ENCODE peak calls at places on chromosomes 1 and 21, in five cellular contexts. L is CD8-positive, alpha-beta T cell; R is NCI-H524; G is AG09309; B is NCI-H1436. U is an unnamed sample.

GRCh38 chr21:32442566-32443318 is 30.2 kb downstream of the EVA1C start:
- DNase-seq in G (no peak), R (no peak), L (no peak), B (no peak), U (no peak)

GRCh38 chr21:22791376-22791775 is 1793.2 kb downstream of the NCAM2 start:
- DNase-seq in B (no peak), L (no peak), R (no peak), G (no peak), U (no peak)

GRCh38 chr1:90211101-90211500 is 216.2 kb downstream of the ZNF326 start:
- DNase-seq in G (no peak), B (no peak), L (no peak), R (no peak), U (no peak)

GRCh38 chr1:240293706-240294105 is 202.0 kb downstream of the FMN2 start:
- DNase-seq in L (no peak), G (no peak), B (no peak), R (no peak), U (no peak)

GRCh38 chr1:66733348-66734017 is 18.8 kb upstream of the DYNLT5 start:
- DNase-seq in G (no peak), L (no peak), B (no peak), R (peak), U (no peak)

GRCh38 chr1:232767381-232768074 is 37.7 kb upstream of the MAP10 start:
- DNase-seq in L (no peak), G (peak), B (no peak), R (peak), U (no peak)

GRCh38 chr1:89576016-89576415 is 51.4 kb downstream of the LRRC8B start:
- DNase-seq in B (no peak), G (no peak), R (peak), L (no peak), U (no peak)

GRCh38 chr1:26705788-26706237 is 10.0 kb downstream of the ARID1A start:
- DNase-seq in L (no peak), G (peak), B (no peak), R (no peak), U (no peak)

GRCh38 chr1:65691152-65691900 is 101.4 kb upstream of the PDE4B start:
- DNase-seq in B (no peak), L (no peak), G (no peak), R (peak), U (no peak)

GRCh38 chr1:62194651-62195282 is at the start of gene L1TD1:
- DNase-seq in B (no peak), G (no peak), L (no peak), R (no peak), U (no peak)

GRCh38 chr21:34702341-34702807 is 33.6 kb downstream of the CLIC6 start:
- DNase-seq in B (no peak), G (peak), R (no peak), L (no peak), U (no peak)

GRCh38 chr1:1334835-1335234 is 3.8 kb downstream of the TAS1R3 start:
- DNase-seq in R (no peak), G (no peak), L (no peak), B (no peak), U (no peak)

GRCh38 chr1:17632541-17633193 is 93.2 kb downstream of the ARHGEF10L start:
- DNase-seq in G (no peak), L (no peak), R (no peak), B (no peak), U (no peak)

GRCh38 chr1:6809461-6809860 is 24.2 kb downstream of the CAMTA1 start:
- DNase-seq in B (no peak), R (no peak), G (no peak), L (no peak), U (no peak)

GRCh38 chr1:101198842-101199636 is 37.8 kb upstream of the S1PR1 start:
- DNase-seq in G (no peak), L (no peak), B (no peak), R (no peak), U (no peak)

GRCh38 chr1:228402638-228403025 is 4.0 kb downstream of the TRIM11 start:
- DNase-seq in B (no peak), L (no peak), R (no peak), G (no peak), U (no peak)

U was measured in NCI-H526.